ENCODE peak calls at places on chromosomes 4 and X, in seven cellular contexts. J is mucosa of descending colon, R is cardiac muscle cell, Y is upper lobe of right lung, O is neural progenitor cell, Z is right lobe of liver, N is choroid plexus epithelial cell. S is an unnamed sample.

GRCh38 chrX:34778961-34779360 is 121.9 kb upstream of the TMEM47 start:
- DNase-seq in R (peak; percentile 4), O (no peak), Y (no peak), J (no peak), N (peak; percentile 50), Z (no peak), S (no peak)

GRCh38 chrX:113634565-113634964 is 793.9 kb upstream of the AMOT start:
- DNase-seq in Z (no peak), R (no peak), O (no peak), Y (no peak), N (no peak), J (no peak), S (no peak)

GRCh38 chr4:42750091-42750490 is 93.2 kb upstream of the ATP8A1 start:
- DNase-seq in Z (no peak), Y (no peak), J (no peak), O (no peak), R (no peak), N (no peak), S (no peak)

GRCh38 chr4:44447563-44448504 is 775 bp downstream of the KCTD8 start:
- DNase-seq in J (peak; percentile 47), Z (peak; percentile 43), R (peak; percentile 10), O (peak; percentile 74), N (peak; percentile 4), Y (peak; percentile 61), S (peak; percentile 84)

GRCh38 chrX:67614006-67614405 is 70.2 kb downstream of the AR start:
- DNase-seq in Z (no peak), J (no peak), O (no peak), N (peak; percentile 6), R (peak; percentile 9), Y (no peak), S (no peak)

GRCh38 chr4:7112656-7113055 is 44.8 kb upstream of the GRPEL1 start:
- DNase-seq in R (no peak), N (no peak), Z (no peak), Y (no peak), O (no peak), J (no peak), S (no peak)

GRCh38 chrX:43892471-43892870 is 10.2 kb upstream of the MAOB start:
- DNase-seq in N (no peak), Y (no peak), Z (no peak), J (no peak), R (no peak), O (no peak), S (no peak)

GRCh38 chr4:38188136-38188535 is 227.9 kb downstream of the PTTG2 start:
- DNase-seq in O (no peak), R (no peak), Z (no peak), N (no peak), Y (no peak), J (no peak), S (no peak)

GRCh38 chrX:136880003-136880451 is 498 bp downstream of the RBMX start:
- DNase-seq in O (peak; percentile 32), Y (peak; percentile 65), Z (peak; percentile 48), N (peak; percentile 26), J (peak; percentile 58), R (peak; percentile 21), S (no peak)

GRCh38 chrX:102768984-102769761 is 48.6 kb downstream of the GPRASP3 start:
- DNase-seq in Z (peak; percentile 83), N (peak; percentile 91), J (peak; percentile 53), R (peak; percentile 90), O (peak; percentile 88), Y (peak; percentile 64), S (peak; percentile 90)

GRCh38 chr4:6342530-6343293 is 73.1 kb downstream of the WFS1 start:
- DNase-seq in Z (no peak), O (peak; percentile 59), Y (no peak), R (peak; percentile 25), J (peak; percentile 1), N (peak; percentile 17), S (no peak)

GRCh38 chr4:110104661-110105060 is 93.8 kb downstream of the ELOVL6 start:
- DNase-seq in Y (no peak), J (no peak), R (no peak), Z (no peak), O (peak; percentile 10), N (peak; percentile 28), S (no peak)

GRCh38 chr4:7831330-7831729 is 108.3 kb downstream of the AFAP1 start:
- DNase-seq in Y (no peak), N (peak; percentile 94), J (no peak), Z (no peak), O (no peak), R (peak; percentile 70), S (no peak)

GRCh38 chr4:41323706-41324105 is 67.0 kb downstream of the UCHL1 start:
- DNase-seq in J (no peak), R (peak; percentile 31), O (no peak), Y (no peak), N (peak; percentile 6), Z (no peak), S (no peak)

GRCh38 chrX:43557792-43558191 is 98.3 kb upstream of the MAOA start:
- DNase-seq in Y (no peak), Z (peak; percentile 47), J (no peak), N (peak; percentile 77), O (peak; percentile 74), R (peak; percentile 75), S (no peak)

GRCh38 chrX:78104447-78105176 is 564 bp downstream of the PGK1 start:
- DNase-seq in O (peak; percentile 32), Z (peak; percentile 78), N (peak; percentile 59), J (peak; percentile 78), R (peak; percentile 60), Y (peak; percentile 79), S (no peak)

GRCh38 chrX:23888887-23889501 is 18.7 kb downstream of the APOO start:
- DNase-seq in N (no peak), Y (no peak), Z (no peak), O (no peak), J (no peak), R (no peak), S (no peak)

GRCh38 chr4:173288296-173288695 is 45.9 kb downstream of the HMGB2 start:
- DNase-seq in J (no peak), N (peak; percentile 74), Y (no peak), Z (peak; percentile 55), R (peak; percentile 84), O (peak; percentile 65), S (no peak)

GRCh38 chr4:33961751-33962150 is 2282.6 kb downstream of the ARAP2 start:
- DNase-seq in N (peak; percentile 23), J (no peak), Z (no peak), R (no peak), O (no peak), Y (no peak), S (no peak)

GRCh38 chr4:182267048-182267447 is 23.8 kb downstream of the TENM3 start:
- DNase-seq in J (no peak), Y (no peak), O (no peak), Z (no peak), N (no peak), R (no peak), S (no peak)

GRCh38 chr4:15373363-15373762 is 54.5 kb upstream of the C1QTNF7 start:
- DNase-seq in R (no peak), O (no peak), Y (no peak), N (no peak), Z (no peak), J (no peak), S (no peak)

GRCh38 chrX:150213481-150214030 is 149.6 kb upstream of the MAMLD1 start:
- DNase-seq in J (no peak), N (no peak), Y (no peak), O (no peak), R (no peak), Z (no peak), S (no peak)

GRCh38 chrX:139759637-139760036 is 51.7 kb upstream of the MCF2 start:
- DNase-seq in Z (no peak), N (peak; percentile 60), R (peak; percentile 39), Y (no peak), O (peak; percentile 24), J (no peak), S (no peak)

GRCh38 chr4:138334346-138335016 is 92.3 kb upstream of the SLC7A11 start:
- DNase-seq in O (no peak), N (no peak), Z (no peak), R (no peak), Y (no peak), J (no peak), S (no peak)
- TF ChIP-seq CTCF in O (no peak), N (no peak), Z (no peak), R (no peak), Y (no peak), J (no peak), S (no peak)

GRCh38 chr4:55530167-55530566 is 16.5 kb downstream of the CLOCK start:
- DNase-seq in J (no peak), Z (no peak), Y (no peak), R (no peak), O (no peak), N (no peak), S (no peak)

GRCh38 chr4:55528495-55528894 is 18.2 kb downstream of the CLOCK start:
- DNase-seq in Y (no peak), Z (no peak), O (no peak), N (no peak), R (no peak), J (no peak), S (no peak)

GRCh38 chr4:55540271-55540670 is 6.4 kb downstream of the CLOCK start:
- DNase-seq in R (no peak), N (no peak), J (no peak), Z (no peak), Y (no peak), O (no peak), S (no peak)

DNA sequence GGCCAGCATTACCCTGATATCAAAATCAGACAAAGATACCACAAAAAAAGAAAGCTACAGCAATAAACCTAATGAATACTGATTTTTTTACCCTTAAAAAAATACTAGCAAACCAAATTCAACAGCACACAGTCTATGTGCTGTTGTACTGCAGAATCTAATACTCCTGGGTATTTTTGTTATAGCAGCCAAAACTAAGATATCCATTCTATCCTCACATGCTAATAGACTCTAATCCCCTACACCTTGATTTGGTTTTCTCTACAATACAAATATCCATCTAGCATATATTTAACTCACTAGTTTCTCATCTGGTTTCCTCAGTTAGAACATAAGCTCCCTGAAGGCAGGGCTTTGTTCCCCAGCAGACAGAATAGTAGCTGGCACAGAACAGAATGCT is 12.4 kb downstream of the CLOCK start:
- DNase-seq in J (no peak), R (no peak), O (no peak), N (no peak), Y (no peak), Z (no peak), S (no peak)
- TF ChIP-seq CTCF in J (no peak), R (no peak), O (no peak), N (no peak), Y (no peak), Z (no peak), S (no peak)

GRCh38 chrX:15298780-15299179 is 16.7 kb downstream of the ASB11 start:
- DNase-seq in Y (no peak), R (no peak), Z (no peak), N (no peak), O (no peak), J (no peak), S (no peak)

GRCh38 chrX:15301924-15302323 is 13.5 kb downstream of the ASB11 start:
- DNase-seq in O (no peak), N (peak; percentile 27), Z (peak; percentile 44), R (peak; percentile 36), Y (peak; percentile 78), J (no peak), S (no peak)

GRCh38 chrX:15298201-15298600 is 17.2 kb downstream of the ASB11 start:
- DNase-seq in R (peak; percentile 38), N (no peak), O (no peak), J (no peak), Z (no peak), Y (no peak), S (no peak)

GRCh38 chrX:15299945-15300851 is 15.2 kb downstream of the ASB11 start:
- DNase-seq in R (peak; percentile 38), Z (no peak), O (peak; percentile 8), N (peak; percentile 38), J (no peak), Y (no peak), S (no peak)
- TF ChIP-seq CTCF in R (peak; percentile 37), Z (peak; percentile 45), O (peak; percentile 68), N (peak; percentile 46), J (no peak), Y (peak; percentile 50), S (peak; percentile 62)

GRCh38 chr4:124713213-124713592 is 671 bp upstream of the ANKRD50 start:
- DNase-seq in R (peak; percentile 89), O (no peak), Y (peak; percentile 82), N (peak; percentile 85), J (peak; percentile 64), Z (peak; percentile 64), S (peak; percentile 88)
- TF ChIP-seq CTCF in R (peak; percentile 59), O (peak; percentile 44), Y (peak; percentile 52), N (peak; percentile 63), J (peak; percentile 12), Z (no peak), S (peak; percentile 49)

S was measured in osteocyte.